ENCODE peak calls at places on chromosomes 6 and 20, in seven cellular contexts. R is AG09309; P is stimulated activated naive CD8-positive, alpha-beta T cell treated with anti-CD3 and anti-CD28 coated beads, Interleukin-15, Interleukin-2, amounts not matched to agents 100 U/mL and 50 U/mL, for 24 hours; F is nephron progenitor cell; I is GM12865; A is NCI-H1436; V is stimulated activated CD4-positive, alpha-beta T cell treated with anti-CD3 and anti-CD28 coated beads, Interleukin-12 subunit alpha, Interleukin-12 subunit beta, amount 100 ng/mL, for 48 hours. E is an unnamed sample.

GRCh38 chr6:6024220-6024619 is 17.5 kb upstream of the NRN1 start:
- DNase-seq in I (no peak), P (no peak), R (no peak), A (no peak), V (no peak), F (no peak), E (no peak)

GRCh38 chr6:106099235-106099537 is 13.1 kb downstream of the PRDM1 start:
- DNase-seq in A (no peak), F (no peak), P (no peak), V (no peak), R (no peak), I (no peak), E (no peak)

GRCh38 chr20:49883246-49883802 is 32.0 kb downstream of the SPATA2 start:
- DNase-seq in V (no peak), R (no peak), I (no peak), P (no peak), F (no peak), A (no peak), E (no peak)

GRCh38 chr6:152576525-152576924 is 60.6 kb downstream of the SYNE1 start:
- DNase-seq in A (no peak), V (no peak), P (no peak), R (no peak), F (no peak), I (no peak), E (no peak)

GRCh38 chr6:158686791-158687381 is 37.0 kb downstream of the SYTL3 start:
- DNase-seq in P (peak), A (no peak), V (no peak), R (no peak), F (no peak), I (peak), E (no peak)

GRCh38 chr20:32536861-32537656 is 48.1 kb downstream of the NOL4L start:
- DNase-seq in I (peak), P (peak), F (no peak), R (no peak), A (peak), V (no peak), E (peak)

GRCh38 chr6:166815629-166816028 is 140.7 kb downstream of the RNASET2 start:
- DNase-seq in R (no peak), A (no peak), P (no peak), I (no peak), F (peak), V (no peak), E (no peak)

GRCh38 chr6:13488015-13488895 is 855 bp upstream of the GFOD1 start:
- DNase-seq in I (peak), A (no peak), V (no peak), R (no peak), P (peak), F (peak), E (peak)

GRCh38 chr6:139577991-139578604 is 203.7 kb upstream of the CITED2 start:
- DNase-seq in A (no peak), R (peak), V (no peak), I (no peak), P (no peak), F (no peak), E (no peak)

GRCh38 chr6:28134015-28134414 is 7.7 kb upstream of the ZKSCAN8 start:
- DNase-seq in F (no peak), A (peak), I (peak), R (no peak), V (no peak), P (no peak), E (peak)

GRCh38 chr6:74451953-74452352 is 753.9 kb downstream of the COL12A1 start:
- DNase-seq in F (no peak), R (no peak), V (no peak), P (no peak), A (no peak), I (no peak), E (no peak)

GRCh38 chr6:54768542-54768941 is 78.0 kb upstream of the FAM83B start:
- DNase-seq in R (no peak), P (no peak), V (no peak), F (no peak), A (no peak), I (no peak), E (no peak)

GRCh38 chr20:61874421-61875068 is 191.1 kb downstream of the TAF4 start:
- DNase-seq in F (peak), P (no peak), R (peak), A (no peak), I (no peak), V (no peak), E (no peak)

GRCh38 chr6:131765081-131765852 is 42.6 kb upstream of the ENPP1 start:
- DNase-seq in F (no peak), I (no peak), A (no peak), V (no peak), P (no peak), R (peak), E (no peak)

GRCh38 chr6:13671742-13672141 is 39.9 kb downstream of the RANBP9 start:
- DNase-seq in F (no peak), A (no peak), P (no peak), R (no peak), V (no peak), I (no peak), E (no peak)

GRCh38 chr6:157224957-157225574 is 98.3 kb downstream of the TMEM242 start:
- DNase-seq in R (no peak), F (no peak), A (no peak), V (no peak), I (no peak), P (no peak), E (peak)

GRCh38 chr6:43442935-43443334 is 12.4 kb downstream of the DLK2 start:
- DNase-seq in V (no peak), R (no peak), A (no peak), F (no peak), P (no peak), I (no peak), E (no peak)

GRCh38 chr20:346640-347316 is at the start of gene NRSN2:
- DNase-seq in P (peak), R (no peak), I (peak), F (peak), V (no peak), A (peak), E (peak)

GRCh38 chr6:107713214-107713962 is 110.7 kb downstream of the SCML4 start:
- DNase-seq in V (no peak), R (no peak), A (no peak), P (peak), F (no peak), I (peak), E (peak)

E was measured in SK-N-SH.